ENCODE peak calls at places on chromosomes 3 and 15, in four cellular contexts. N is heart left ventricle, K is endodermal cell, X is neuronal stem cell. H is an unnamed sample.

GRCh38 chr15:40275491-40275890 is 7.4 kb downstream of the ANKRD63 start:
- DNase-seq in N (no peak), K (no peak), X (no peak), H (no peak)

GRCh38 chr3:50606596-50606995 is 5.0 kb downstream of the CISH start:
- DNase-seq in N (no peak), K (no peak), X (no peak), H (no peak)

GRCh38 chr3:39317571-39318169 is 11.8 kb upstream of the CCR8 start:
- DNase-seq in N (no peak), K (no peak), X (no peak), H (no peak)

GRCh38 chr3:74067296-74067695 is 442.6 kb upstream of the PDZRN3 start:
- DNase-seq in N (no peak), K (no peak), X (no peak), H (peak; percentile 27)

GRCh38 chr15:56040081-56041035 is 46.9 kb upstream of the NEDD4 start:
- DNase-seq in N (peak; percentile 29), K (no peak), X (peak; percentile 14), H (peak; percentile 54)

GRCh38 chr3:120435621-120436020 is 15.2 kb downstream of the FSTL1 start:
- DNase-seq in N (no peak), K (peak; percentile 33), X (no peak), H (no peak)

GRCh38 chr3:66253790-66254620 is 33.2 kb downstream of the SLC25A26 start:
- DNase-seq in N (no peak), K (no peak), X (peak; percentile 31), H (peak; percentile 45)

GRCh38 chr3:148600440-148600839 is 97.3 kb upstream of the AGTR1 start:
- DNase-seq in N (no peak), K (no peak), X (no peak), H (no peak)

GRCh38 chr15:38024293-38025091 is 90.1 kb downstream of the TMCO5A start:
- DNase-seq in N (no peak), K (no peak), X (no peak), H (no peak)

GRCh38 chr3:45317710-45318109 is 70.7 kb upstream of the LARS2 start:
- DNase-seq in N (no peak), K (peak; percentile 37), X (no peak), H (no peak)

GRCh38 chr3:69490971-69491370 is 105.1 kb upstream of the FRMD4B start:
- DNase-seq in N (no peak), K (no peak), X (peak; percentile 14), H (peak; percentile 27)

GRCh38 chr3:104564045-104564643 is 802.6 kb upstream of the ALCAM start:
- DNase-seq in N (no peak), K (peak; percentile 83), X (no peak), H (peak; percentile 84)

GRCh38 chr3:127645371-127646015 is 16.5 kb downstream of the PODXL2 start:
- DNase-seq in N (no peak), K (no peak), X (no peak), H (no peak)

GRCh38 chr3:154334973-154335420 is 10.7 kb upstream of the DHX36 start:
- DNase-seq in N (no peak), K (no peak), X (no peak), H (peak; percentile 69)

GRCh38 chr3:113064183-113064582 is 73.4 kb downstream of the GTPBP8 start:
- DNase-seq in N (no peak), K (no peak), X (no peak), H (no peak)

GRCh38 chr15:77025471-77025901 is 30.6 kb downstream of the PSTPIP1 start:
- DNase-seq in N (no peak), K (no peak), X (no peak), H (no peak)

GRCh38 chr15:72859023-72859756 is 75.6 kb upstream of the ADPGK start:
- DNase-seq in N (no peak), K (no peak), X (no peak), H (no peak)

GRCh38 chr3:55417211-55417610 is 69.9 kb downstream of the WNT5A start:
- DNase-seq in N (no peak), K (no peak), X (no peak), H (no peak)

GRCh38 chr3:8882171-8882593 is 81.1 kb downstream of the RAD18 start:
- DNase-seq in N (no peak), K (peak; percentile 71), X (no peak), H (peak; percentile 45)

GRCh38 chr3:58135712-58136543 is 74.8 kb downstream of the DNASE1L3 start:
- DNase-seq in N (peak; percentile 55), K (no peak), X (no peak), H (peak; percentile 13)

GRCh38 chr3:13325892-13326443 is 94.2 kb downstream of the NUP210 start:
- DNase-seq in N (no peak), K (no peak), X (no peak), H (no peak)

GRCh38 chr3:24678441-24678865 is 183.8 kb upstream of the THRB start:
- DNase-seq in N (no peak), K (no peak), X (no peak), H (no peak)

GRCh38 chr3:160697628-160698382 is 20.8 kb downstream of the ARL14 start:
- DNase-seq in N (no peak), K (no peak), X (no peak), H (no peak)

GRCh38 chr3:132569580-132569979 is 27.5 kb upstream of the ACKR4 start:
- DNase-seq in N (no peak), K (no peak), X (no peak), H (no peak)

GRCh38 chr3:71916747-71917369 is 131.9 kb upstream of the PROK2 start:
- DNase-seq in N (no peak), K (no peak), X (no peak), H (no peak)

GRCh38 chr15:77527164-77527778 is 105.4 kb downstream of the LINGO1 start:
- DNase-seq in N (no peak), K (peak; percentile 84), X (no peak), H (peak; percentile 39)

GRCh38 chr3:100400424-100400781 is 486 bp downstream of the TOMM70 start:
- DNase-seq in N (peak; percentile 17), K (no peak), X (peak; percentile 20), H (peak; percentile 28)

GRCh38 chr3:51860703-51861665 is at the start of gene IQCF2:
- DNase-seq in N (no peak), K (no peak), X (no peak), H (no peak)

GRCh38 chr3:6287063-6287462 is 573.9 kb upstream of the GRM7 start:
- DNase-seq in N (no peak), K (no peak), X (no peak), H (no peak)

GRCh38 chr15:53716909-53717878 is 42.3 kb downstream of the WDR72 start:
- DNase-seq in N (no peak), K (no peak), X (no peak), H (peak; percentile 21)

GRCh38 chr3:195250473-195251251 is 20.3 kb downstream of the XXYLT1 start:
- DNase-seq in N (no peak), K (peak; percentile 42), X (no peak), H (no peak)

GRCh38 chr3:149269687-149270086 is 48.1 kb upstream of the CP start:
- DNase-seq in N (no peak), K (no peak), X (no peak), H (no peak)

GRCh38 chr3:178456942-178457341 is 79.3 kb upstream of the KCNMB2 start:
- DNase-seq in N (no peak), K (no peak), X (no peak), H (no peak)

DNA sequence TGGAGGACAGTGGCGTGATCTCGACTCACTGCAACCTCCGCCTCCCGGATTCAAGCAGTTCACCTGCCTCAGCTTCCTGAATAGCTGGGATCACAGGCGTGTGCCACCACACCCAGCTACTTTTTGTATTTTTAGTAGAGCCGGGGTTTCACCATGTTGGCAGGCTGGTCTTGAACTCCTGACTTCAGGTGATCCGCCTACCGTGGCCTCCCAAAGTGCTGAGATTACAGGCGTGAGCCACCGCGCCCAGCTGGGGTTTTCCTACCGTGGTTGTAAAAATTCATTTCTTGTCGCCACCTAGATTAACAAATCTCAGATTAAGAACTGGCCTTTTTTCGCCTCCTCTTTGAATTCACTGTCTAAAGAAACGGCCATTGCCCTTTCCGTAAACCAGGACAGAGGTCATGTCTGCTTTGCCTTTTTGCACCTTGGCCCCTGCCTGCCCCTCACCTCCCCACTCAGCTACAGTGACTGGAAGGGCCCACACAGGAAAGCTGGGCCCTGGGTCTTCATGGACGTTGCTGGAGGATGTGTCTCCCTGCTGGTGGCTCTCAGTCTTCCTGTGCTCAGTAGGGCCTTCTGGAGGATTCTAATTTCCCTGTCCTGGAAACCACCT is 17.2 kb downstream of the ZNF710 start:
- DNase-seq in N (no peak), K (peak; percentile 44), X (no peak), H (no peak)
- H3K27ac ChIP-seq in N (peak overlapping the region; percentile 84), K (no peak overlapping the region), X (no peak overlapping the region), H (no peak overlapping the region)

GRCh38 chr15:41804920-41805666 is 22.8 kb upstream of the JMJD7 start:
- DNase-seq in N (no peak), K (no peak), X (no peak), H (no peak)
- H3K27ac ChIP-seq in N (no peak overlapping the region), K (no peak overlapping the region), X (no peak overlapping the region), H (no peak overlapping the region)

DNA sequence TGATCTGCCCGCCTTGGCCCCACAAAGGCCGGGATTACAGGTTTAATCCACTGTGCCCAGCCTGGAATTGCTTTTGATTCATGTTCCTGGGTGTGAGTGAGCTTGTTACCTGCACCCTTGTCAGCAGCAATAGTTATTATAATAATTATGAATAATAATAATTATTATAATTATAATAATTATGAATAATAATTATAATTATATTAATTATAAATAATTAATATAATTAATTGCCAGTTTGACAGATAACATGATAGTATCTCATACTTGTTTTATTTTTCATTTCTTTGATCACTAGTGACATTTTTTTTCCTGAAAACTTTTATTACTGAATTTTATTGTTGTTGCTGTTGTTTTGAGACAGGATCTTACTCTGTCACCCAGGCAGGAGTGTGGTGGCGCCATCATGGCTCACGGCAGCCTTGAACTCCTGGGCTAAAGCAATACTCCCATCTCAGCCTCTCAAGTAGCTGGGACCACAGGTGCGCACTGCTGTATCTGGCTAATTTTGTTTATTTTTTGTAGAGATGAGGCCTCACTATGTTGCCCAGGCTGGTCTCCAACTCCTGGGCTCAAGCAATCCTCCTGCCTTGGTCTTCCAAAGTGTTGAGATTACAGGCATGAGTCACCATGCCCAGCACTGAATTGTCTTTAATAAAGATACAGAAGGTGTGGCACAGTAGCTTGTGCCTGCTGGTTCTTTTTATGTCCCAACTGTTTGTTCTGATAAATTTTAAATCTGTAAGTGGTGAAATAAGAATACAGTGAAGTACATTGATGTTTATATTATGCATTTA is 20.9 kb upstream of the TRAK1 start:
- DNase-seq in N (no peak), K (no peak), X (no peak), H (no peak)
- H3K27ac ChIP-seq in N (peak overlapping the region; percentile 91), K (no peak overlapping the region), X (no peak overlapping the region), H (no peak overlapping the region)

DNA sequence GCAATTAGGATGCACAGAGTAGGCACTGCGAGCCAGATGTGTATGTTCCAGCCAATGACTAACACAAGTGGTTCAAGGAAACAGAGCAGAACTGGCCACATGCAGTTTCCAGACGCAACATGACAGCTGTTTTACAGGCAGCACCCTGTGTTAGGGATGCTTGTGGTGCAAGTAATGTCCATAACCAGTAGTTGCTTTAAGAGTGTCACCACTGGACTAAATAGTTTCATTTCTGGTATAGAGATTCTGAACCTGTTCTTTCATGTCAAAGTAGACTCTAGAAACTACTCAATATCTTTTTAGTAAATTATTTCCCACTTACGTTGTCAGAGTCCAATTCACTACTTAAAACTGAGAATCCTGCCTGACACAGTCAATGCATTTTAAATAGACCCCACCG is 14.5 kb upstream of the LPP start:
- DNase-seq in N (no peak), K (no peak), X (no peak), H (no peak)
- H3K27ac ChIP-seq in N (no peak overlapping the region), K (no peak overlapping the region), X (no peak overlapping the region), H (no peak overlapping the region)

DNA sequence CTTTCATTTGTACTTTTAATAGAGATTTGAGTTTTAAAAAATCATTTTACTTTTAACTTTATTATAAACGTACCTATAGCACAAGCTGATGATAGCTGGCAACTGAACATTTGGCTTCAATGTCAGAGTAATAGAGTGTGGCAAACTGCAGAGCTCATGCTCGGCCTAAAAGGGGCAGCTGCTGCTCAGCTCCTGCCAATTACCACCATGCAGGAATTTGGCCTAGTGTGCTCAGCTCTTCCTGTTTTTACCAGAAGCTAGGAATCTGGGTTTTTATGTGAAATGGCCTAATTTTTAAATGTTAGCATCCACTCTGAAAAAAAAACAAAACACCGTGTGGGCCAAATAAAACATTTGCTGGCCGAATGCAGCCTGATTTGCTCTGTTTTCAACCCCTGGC is 1.8 kb downstream of the IFT122 start:
- DNase-seq in N (peak; percentile 44), K (no peak), X (no peak), H (no peak)
- H3K27ac ChIP-seq in N (peak overlapping the region; percentile 93), K (no peak overlapping the region), X (no peak overlapping the region), H (no peak overlapping the region)

H was measured in GM23338.